ENCODE peak calls at places on chromosomes 3 and 15, in nine cellular contexts. P, Y, U, E, G, D, B, N and W are unnamed samples.

GRCh38 chr3:117892991-117893390 is 1141.7 kb downstream of the IGSF11 start:
- DNase-seq in P (no peak), Y (no peak), U (no peak), E (no peak), G (no peak), D (peak; percentile 34), B (peak; percentile 45), N (no peak), W (no peak)

GRCh38 chr3:151281671-151282334 is 3.5 kb upstream of the P2RY14 start:
- DNase-seq in P (no peak), Y (no peak), U (no peak), E (no peak), G (no peak), D (no peak), B (peak; percentile 59), N (no peak), W (no peak)

GRCh38 chr3:188683032-188683491 is 488.7 kb upstream of the TPRG1 start:
- DNase-seq in P (no peak), Y (peak; percentile 85), U (peak; percentile 35), E (no peak), G (no peak), D (peak; percentile 79), B (peak; percentile 93), N (peak; percentile 79), W (peak; percentile 91)

GRCh38 chr3:139388961-139389551 is 391 bp downstream of the COPB2 start:
- DNase-seq in P (peak; percentile 24), Y (no peak), U (no peak), E (no peak), G (peak; percentile 7), D (no peak), B (no peak), N (peak; percentile 14), W (no peak)

GRCh38 chr3:101725192-101725889 is 927 bp downstream of the CEP97 start:
- DNase-seq in P (no peak), Y (peak; percentile 6), U (peak; percentile 29), E (peak; percentile 25), G (peak; percentile 26), D (no peak), B (no peak), N (peak; percentile 18), W (no peak)

GRCh38 chr3:67357610-67358458 is 296.6 kb downstream of the SUCLG2 start:
- DNase-seq in P (peak; percentile 28), Y (peak; percentile 34), U (no peak), E (no peak), G (peak; percentile 32), D (no peak), B (peak; percentile 26), N (peak; percentile 34), W (no peak)

GRCh38 chr3:10890665-10891064 is 74.6 kb downstream of the SLC6A11 start:
- DNase-seq in P (no peak), Y (no peak), U (no peak), E (no peak), G (no peak), D (no peak), B (no peak), N (no peak), W (no peak)

GRCh38 chr3:157123621-157124020 is 36.3 kb downstream of the CCNL1 start:
- DNase-seq in P (no peak), Y (no peak), U (no peak), E (no peak), G (no peak), D (no peak), B (peak; percentile 63), N (no peak), W (no peak)

GRCh38 chr3:138112362-138112761 is 3.0 kb downstream of the DZIP1L start:
- DNase-seq in P (no peak), Y (no peak), U (no peak), E (no peak), G (no peak), D (no peak), B (no peak), N (no peak), W (no peak)

GRCh38 chr3:197306374-197307086 is 8.1 kb upstream of the DLG1 start:
- DNase-seq in P (no peak), Y (peak; percentile 93), U (no peak), E (no peak), G (no peak), D (peak; percentile 70), B (peak; percentile 89), N (peak; percentile 85), W (no peak)

GRCh38 chr15:62110000-62110851 is 43.4 kb downstream of the C2CD4A start:
- DNase-seq in P (no peak), Y (peak; percentile 60), U (peak; percentile 56), E (no peak), G (no peak), D (no peak), B (peak; percentile 71), N (peak; percentile 54), W (no peak)

GRCh38 chr3:135811597-135811996 is 153.9 kb upstream of the PPP2R3A start:
- DNase-seq in P (no peak), Y (no peak), U (no peak), E (no peak), G (no peak), D (no peak), B (no peak), N (no peak), W (no peak)

GRCh38 chr3:149576071-149576564 is 81.7 kb downstream of the WWTR1 start:
- DNase-seq in P (no peak), Y (peak; percentile 95), U (peak; percentile 45), E (no peak), G (no peak), D (peak; percentile 93), B (peak; percentile 99), N (peak; percentile 98), W (peak; percentile 87)

DNA sequence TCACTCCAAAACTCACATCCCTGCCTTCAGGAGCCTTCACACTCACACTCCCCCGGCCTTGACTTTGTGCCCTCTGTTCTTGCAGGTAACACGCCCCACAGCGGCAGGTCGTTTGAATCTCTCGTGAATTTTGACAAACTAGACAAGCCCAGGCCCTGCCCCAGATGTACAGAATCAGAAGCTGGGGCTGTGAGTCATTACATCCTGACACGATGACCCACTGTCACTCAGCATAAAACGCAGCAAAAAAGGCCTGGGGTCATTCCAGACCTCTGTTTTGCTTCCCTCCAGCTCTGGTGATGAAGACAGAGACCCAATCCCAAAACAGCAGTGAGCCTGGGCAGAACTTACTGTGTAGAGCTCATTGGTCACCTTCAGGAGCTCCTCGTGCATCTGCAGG is 116.4 kb upstream of the RAD18 start:
- DNase-seq in P (no peak), Y (no peak), U (no peak), E (no peak), G (no peak), D (no peak), B (no peak), N (no peak), W (no peak)
- TF ChIP-seq CTCF in P (no peak), Y (no peak), U (no peak), E (no peak), G (no peak), D (no peak), B (no peak), N (no peak), W (no peak)

GRCh38 chr3:182948305-182948704 is 32.0 kb downstream of the DCUN1D1 start:
- DNase-seq in P (no peak), Y (no peak), U (no peak), E (no peak), G (no peak), D (no peak), B (no peak), N (no peak), W (no peak)

GRCh38 chr3:182949688-182950087 is 30.6 kb downstream of the DCUN1D1 start:
- DNase-seq in P (no peak), Y (no peak), U (no peak), E (no peak), G (no peak), D (no peak), B (no peak), N (no peak), W (no peak)

DNA sequence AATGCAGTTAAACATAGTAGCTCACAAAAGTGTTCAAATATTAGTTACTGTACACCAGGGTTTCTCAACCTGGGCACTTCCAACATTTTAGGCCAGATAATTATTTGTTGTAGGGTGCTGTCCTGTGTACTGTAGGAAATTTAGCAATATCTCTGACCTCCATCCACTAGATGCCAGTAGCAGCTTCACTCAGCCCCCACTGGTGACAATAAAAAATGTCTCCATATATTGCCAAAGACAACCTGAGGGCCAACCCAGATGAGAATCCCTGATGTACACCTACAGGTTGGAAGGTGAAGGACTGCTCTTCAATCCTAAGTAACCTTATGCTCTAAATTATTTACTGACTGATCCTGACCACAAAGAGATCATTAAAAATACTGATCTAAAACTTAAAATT is 32.4 kb downstream of the DCUN1D1 start:
- DNase-seq in P (no peak), Y (no peak), U (no peak), E (no peak), G (no peak), D (no peak), B (no peak), N (no peak), W (no peak)
- TF ChIP-seq CTCF in P (no peak), Y (no peak), U (no peak), E (no peak), G (no peak), D (no peak), B (no peak), N (no peak), W (no peak)

GRCh38 chr3:194022052-194022451 is 113.9 kb upstream of the HES1 start:
- DNase-seq in P (no peak), Y (no peak), U (no peak), E (no peak), G (no peak), D (no peak), B (no peak), N (no peak), W (no peak)
- TF ChIP-seq CTCF in P (no peak), Y (no peak), U (no peak), E (no peak), G (no peak), D (no peak), B (no peak), N (no peak), W (no peak)

GRCh38 chr3:124491098-124491497 is 239.2 kb upstream of the UMPS start:
- DNase-seq in P (no peak), Y (no peak), U (no peak), E (no peak), G (no peak), D (no peak), B (no peak), N (no peak), W (no peak)

GRCh38 chr3:124489506-124489905 is 240.7 kb upstream of the UMPS start:
- DNase-seq in P (no peak), Y (no peak), U (no peak), E (no peak), G (no peak), D (no peak), B (no peak), N (no peak), W (no peak)

GRCh38 chr3:124491875-124492274 is 238.4 kb upstream of the UMPS start:
- DNase-seq in P (no peak), Y (no peak), U (no peak), E (no peak), G (no peak), D (no peak), B (no peak), N (no peak), W (no peak)

GRCh38 chr3:124496066-124496465 is 234.2 kb upstream of the UMPS start:
- DNase-seq in P (no peak), Y (no peak), U (no peak), E (no peak), G (no peak), D (no peak), B (no peak), N (no peak), W (no peak)

DNA sequence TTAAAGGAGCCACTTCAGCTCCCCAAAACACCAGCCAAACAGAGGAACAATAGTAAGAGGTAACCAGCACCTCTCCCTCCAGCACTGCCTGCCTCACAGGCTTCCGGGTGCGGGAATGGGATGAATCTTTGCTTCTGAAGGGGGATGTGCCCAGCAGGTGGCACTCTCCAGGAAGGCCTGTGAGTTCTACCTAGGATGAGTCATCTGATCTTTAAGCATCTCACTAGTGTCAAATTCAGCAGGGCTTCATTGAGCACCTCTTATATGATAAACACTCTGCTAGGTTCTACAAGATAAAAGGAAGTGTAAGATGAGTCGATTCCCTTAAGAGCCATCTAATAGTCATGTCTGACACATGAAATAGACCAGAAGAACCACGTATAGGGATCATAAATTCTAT is 237.4 kb upstream of the UMPS start:
- DNase-seq in P (peak; percentile 17), Y (peak; percentile 33), U (peak; percentile 68), E (no peak), G (peak; percentile 21), D (no peak), B (peak; percentile 9), N (peak; percentile 22), W (no peak)
- TF ChIP-seq CTCF in P (peak; percentile 3), Y (peak; percentile 34), U (peak; percentile 64), E (peak; percentile 40), G (peak; percentile 14), D (peak; percentile 38), B (no peak), N (peak; percentile 33), W (peak; percentile 23)